ENCODE peak calls at places on chromosome 19, in eight cellular contexts. L is SK-N-SH, R is GM23248, A is PC-3, O is MM.1S, S is OCI-LY7, T is HCT116, N is neural progenitor cell. X is an unnamed sample.

GRCh38 chr19:19657397-19657783 is 6.1 kb downstream of the ATP13A1 start:
- DNase-seq in L (peak; percentile 54), R (no peak), A (no peak), O (no peak), S (no peak), T (no peak), N (no peak), X (no peak)

GRCh38 chr19:47112166-47112663 is 1.4 kb downstream of the ZC3H4 start:
- DNase-seq in L (peak; percentile 76), R (peak; percentile 88), A (peak; percentile 68), O (peak; percentile 87), S (peak; percentile 90), T (no peak), N (peak; percentile 91), X (peak; percentile 90)

GRCh38 chr19:31364956-31365355 is 15.7 kb upstream of the TSHZ3 start:
- DNase-seq in L (no peak), R (no peak), A (no peak), O (no peak), S (no peak), T (no peak), N (no peak), X (no peak)

GRCh38 chr19:53874384-53874995 is 6.8 kb downstream of the MYADM start:
- DNase-seq in L (no peak), R (no peak), A (no peak), O (no peak), S (no peak), T (no peak), N (no peak), X (no peak)

GRCh38 chr19:17021793-17022590 is 4.6 kb downstream of the CPAMD8 start:
- DNase-seq in L (no peak), R (peak; percentile 59), A (peak; percentile 88), O (no peak), S (no peak), T (no peak), N (no peak), X (no peak)

GRCh38 chr19:57056972-57057371 is 62.8 kb upstream of the USP29 start:
- DNase-seq in L (no peak), R (peak; percentile 0), A (no peak), O (no peak), S (no peak), T (no peak), N (no peak), X (no peak)

GRCh38 chr19:2988568-2988967 is 11.2 kb downstream of the TLE6 start:
- DNase-seq in L (no peak), R (no peak), A (no peak), O (no peak), S (no peak), T (no peak), N (no peak), X (no peak)

GRCh38 chr19:9538183-9539058 is at the start of gene ZNF426:
- DNase-seq in L (peak; percentile 88), R (peak; percentile 96), A (peak; percentile 89), O (peak; percentile 77), S (peak; percentile 80), T (peak; percentile 33), N (peak; percentile 93), X (peak; percentile 95)

GRCh38 chr19:18677156-18677555 is 6.3 kb upstream of the CRTC1 start:
- DNase-seq in L (no peak), R (no peak), A (no peak), O (no peak), S (no peak), T (no peak), N (no peak), X (no peak)

GRCh38 chr19:17172624-17173345 is 42.4 kb upstream of the USE1 start:
- DNase-seq in L (no peak), R (no peak), A (no peak), O (no peak), S (no peak), T (no peak), N (no peak), X (no peak)

GRCh38 chr19:1052349-1052967 is 12.6 kb downstream of the ABCA7 start:
- DNase-seq in L (no peak), R (no peak), A (no peak), O (no peak), S (no peak), T (no peak), N (no peak), X (no peak)

GRCh38 chr19:34397853-34398252 is 6.3 kb upstream of the PDCD2L start:
- DNase-seq in L (no peak), R (no peak), A (no peak), O (no peak), S (no peak), T (no peak), N (no peak), X (no peak)

GRCh38 chr19:34393629-34394028 is 10.6 kb upstream of the PDCD2L start:
- DNase-seq in L (no peak), R (no peak), A (no peak), O (no peak), S (no peak), T (no peak), N (no peak), X (no peak)

GRCh38 chr19:34387446-34387810 is 16.8 kb upstream of the PDCD2L start:
- DNase-seq in L (no peak), R (no peak), A (no peak), O (no peak), S (no peak), T (no peak), N (no peak), X (no peak)

GRCh38 chr19:34391813-34392212 is 12.4 kb upstream of the PDCD2L start:
- DNase-seq in L (no peak), R (no peak), A (no peak), O (no peak), S (no peak), T (no peak), N (no peak), X (no peak)

DNA sequence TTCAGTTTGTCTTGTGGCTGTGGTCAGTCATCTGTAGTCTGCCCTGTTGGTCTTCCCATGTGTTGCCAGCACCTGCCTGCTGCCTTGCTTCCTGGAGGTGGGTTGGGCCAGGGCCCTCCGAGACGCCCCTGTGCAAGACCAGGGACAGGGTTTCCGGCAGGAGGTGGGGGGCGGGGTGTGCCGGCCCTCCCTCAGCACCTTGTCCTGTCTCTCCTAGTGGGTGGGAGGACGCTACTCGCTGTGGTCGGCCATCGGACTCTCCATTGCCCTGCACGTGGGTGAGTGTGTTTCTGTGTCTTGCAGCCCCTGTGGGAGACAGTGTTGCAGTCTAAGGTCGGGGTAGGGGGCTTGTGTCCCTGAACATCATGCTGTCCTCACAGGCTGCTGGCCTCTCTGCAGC is 11.2 kb upstream of the PDCD2L start:
- DNase-seq in L (no peak), R (no peak), A (no peak), O (no peak), S (no peak), T (no peak), N (no peak), X (no peak)
- H3K36me3 ChIP-seq in L (peaks cover 60% of the 10 kb centered on the region), R (peaks cover 29% of the 10 kb centered on the region), A (peaks cover 49% of the 10 kb centered on the region), O (peaks cover 11% of the 10 kb centered on the region), S (peaks cover 96% of the 10 kb centered on the region), T (peaks cover 87% of the 10 kb centered on the region), N (no peaks in the 10 kb centered on the region), X (no peaks in the 10 kb centered on the region)

GRCh38 chr19:41456342-41456918 is 13.5 kb downstream of the ERICH4 start:
- DNase-seq in L (no peak), R (peak; percentile 86), A (no peak), O (no peak), S (no peak), T (no peak), N (no peak), X (no peak)
- TF ChIP-seq EZH2phosphoT487 in L (no peak), R (no peak), A (no peak), O (no peak), S (no peak), T (no peak), N (no peak), X (no peak)

DNA sequence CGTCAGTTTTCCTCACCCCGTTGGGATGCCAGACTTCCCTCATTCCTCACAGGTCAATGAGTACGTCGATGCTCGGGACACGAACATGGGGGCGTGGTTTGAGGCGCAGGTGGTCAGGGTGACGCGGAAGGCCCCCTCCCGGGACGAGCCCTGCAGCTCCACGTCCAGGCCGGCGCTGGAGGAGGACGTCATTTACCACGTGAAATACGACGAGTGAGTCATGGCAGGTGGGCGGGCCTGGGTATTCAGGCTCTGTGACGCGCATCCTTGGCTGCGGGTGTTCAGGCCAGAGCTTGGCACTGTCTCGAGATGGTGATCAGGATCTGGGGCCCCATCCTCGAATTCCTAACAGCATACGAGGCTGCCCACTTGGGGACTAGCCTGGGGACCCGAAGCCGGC is 21.4 kb downstream of the UHRF1 start:
- DNase-seq in L (no peak), R (no peak), A (no peak), O (no peak), S (no peak), T (no peak), N (no peak), X (no peak)
- H3K36me3 ChIP-seq in L (peaks cover 16% of the 10 kb centered on the region), R (peaks cover 3% of the 10 kb centered on the region), A (peaks cover 65% of the 10 kb centered on the region), O (peaks cover 16% of the 10 kb centered on the region), S (peaks cover 98% of the 10 kb centered on the region), T (peaks cover 40% of the 10 kb centered on the region), N (no peaks in the 10 kb centered on the region), X (no peaks in the 10 kb centered on the region)

DNA sequence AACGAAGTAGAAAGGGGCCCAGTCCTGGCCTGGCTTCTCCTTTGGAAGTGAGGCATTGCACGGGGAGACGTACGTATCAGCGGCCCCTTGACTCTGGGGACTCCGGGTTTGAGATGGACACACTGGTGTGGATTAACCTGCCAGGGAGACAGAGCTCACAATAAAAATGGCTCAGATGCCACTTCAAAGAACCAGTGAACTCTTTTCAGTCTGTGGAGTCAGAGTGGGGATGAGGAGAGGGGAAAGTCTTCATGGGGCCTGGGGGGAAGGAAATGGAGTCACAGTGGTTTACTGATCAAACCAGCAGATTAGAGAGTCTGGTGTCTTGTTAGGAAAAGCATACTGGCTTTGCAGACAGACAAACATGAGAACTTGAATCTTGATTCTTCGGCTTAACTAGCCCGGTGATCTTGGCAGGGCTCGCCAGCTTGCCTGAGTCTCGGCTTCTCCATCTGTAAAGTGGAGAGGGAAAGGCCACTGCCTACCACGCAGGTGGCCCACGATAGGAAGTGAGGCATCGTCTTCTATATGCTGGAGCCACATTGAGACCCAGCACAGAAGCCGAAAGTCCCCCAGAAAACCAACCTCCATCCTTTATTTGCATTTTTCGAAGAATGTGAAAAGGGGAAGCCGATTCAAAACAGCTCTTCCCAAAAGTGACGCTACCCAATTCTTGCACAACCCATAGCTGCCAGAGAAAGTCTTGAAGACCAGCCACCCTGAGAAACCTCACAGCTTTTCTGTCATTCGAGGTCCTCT is at the start of gene FFAR1:
- DNase-seq in L (no peak), R (no peak), A (no peak), O (no peak), S (peak; percentile 89), T (no peak), N (no peak), X (no peak)
- TF ChIP-seq EZH2phosphoT487 in L (no peak), R (no peak), A (no peak), O (no peak), S (no peak), T (no peak), N (no peak), X (no peak)

X was measured in hepatocyte.